ENCODE peak calls at places on chromosomes 7 and 10, in ten cellular contexts. One of them, this sample, is unnamed.

GRCh38 chr10:43689618-43689954 is 40.9 kb upstream of the ZNF32 start:
- DNase-seq in activated T-cell treated with anti-CD3 and anti-CD28 coated beads, Interleukin-2, amount 50 U/mL, for 24 hours: no peak
- DNase-seq in AG08395: peak
- DNase-seq in ovary: peak
- DNase-seq in activated CD4-positive, alpha-beta T cell treated with anti-CD3 and anti-CD28 coated beads, Interleukin-2, amount 50 U/mL, for 48 hours: peak
- DNase-seq in HCT116: no peak
- DNase-seq in NCI-H1436: no peak
- DNase-seq in AG09309: no peak
- DNase-seq in IMR-90: no peak
- DNase-seq in activated T-helper 1 cell treated with anti-CD3 and anti-CD28 coated beads, Interleukin-2, amount 50 U/mL, for 16 hours: peak
- DNase-seq in this sample: no peak

GRCh38 chr7:116180302-116180701 is 30.0 kb upstream of the TES start:
- DNase-seq in activated T-cell treated with anti-CD3 and anti-CD28 coated beads, Interleukin-2, amount 50 U/mL, for 24 hours: no peak
- DNase-seq in AG08395: peak
- DNase-seq in ovary: no peak
- DNase-seq in activated CD4-positive, alpha-beta T cell treated with anti-CD3 and anti-CD28 coated beads, Interleukin-2, amount 50 U/mL, for 48 hours: peak
- DNase-seq in HCT116: peak
- DNase-seq in NCI-H1436: peak
- DNase-seq in AG09309: no peak
- DNase-seq in IMR-90: peak
- DNase-seq in activated T-helper 1 cell treated with anti-CD3 and anti-CD28 coated beads, Interleukin-2, amount 50 U/mL, for 16 hours: no peak
- DNase-seq in this sample: peak

GRCh38 chr10:127743205-127743604 is 6.2 kb downstream of the FOXI2 start:
- DNase-seq in activated T-cell treated with anti-CD3 and anti-CD28 coated beads, Interleukin-2, amount 50 U/mL, for 24 hours: no peak
- DNase-seq in AG08395: no peak
- DNase-seq in ovary: no peak
- DNase-seq in activated CD4-positive, alpha-beta T cell treated with anti-CD3 and anti-CD28 coated beads, Interleukin-2, amount 50 U/mL, for 48 hours: no peak
- DNase-seq in HCT116: no peak
- DNase-seq in NCI-H1436: no peak
- DNase-seq in AG09309: no peak
- DNase-seq in IMR-90: no peak
- DNase-seq in activated T-helper 1 cell treated with anti-CD3 and anti-CD28 coated beads, Interleukin-2, amount 50 U/mL, for 16 hours: no peak
- DNase-seq in this sample: no peak

GRCh38 chr10:62779487-62780248 is 24.9 kb upstream of the ADO start:
- DNase-seq in activated T-cell treated with anti-CD3 and anti-CD28 coated beads, Interleukin-2, amount 50 U/mL, for 24 hours: peak
- DNase-seq in AG08395: peak
- DNase-seq in ovary: no peak
- DNase-seq in activated CD4-positive, alpha-beta T cell treated with anti-CD3 and anti-CD28 coated beads, Interleukin-2, amount 50 U/mL, for 48 hours: peak
- DNase-seq in HCT116: no peak
- DNase-seq in NCI-H1436: no peak
- DNase-seq in AG09309: peak
- DNase-seq in IMR-90: peak
- DNase-seq in activated T-helper 1 cell treated with anti-CD3 and anti-CD28 coated beads, Interleukin-2, amount 50 U/mL, for 16 hours: peak
- DNase-seq in this sample: no peak

GRCh38 chr10:6089334-6090219 is 743 bp downstream of the RBM17 start:
- DNase-seq in activated T-cell treated with anti-CD3 and anti-CD28 coated beads, Interleukin-2, amount 50 U/mL, for 24 hours: peak
- DNase-seq in AG08395: peak
- DNase-seq in ovary: no peak
- DNase-seq in activated CD4-positive, alpha-beta T cell treated with anti-CD3 and anti-CD28 coated beads, Interleukin-2, amount 50 U/mL, for 48 hours: no peak
- DNase-seq in HCT116: no peak
- DNase-seq in NCI-H1436: no peak
- DNase-seq in AG09309: no peak
- DNase-seq in IMR-90: no peak
- DNase-seq in activated T-helper 1 cell treated with anti-CD3 and anti-CD28 coated beads, Interleukin-2, amount 50 U/mL, for 16 hours: no peak
- DNase-seq in this sample: peak

GRCh38 chr7:132557489-132558044 is 18.7 kb downstream of the PLXNA4 start:
- DNase-seq in activated T-cell treated with anti-CD3 and anti-CD28 coated beads, Interleukin-2, amount 50 U/mL, for 24 hours: no peak
- DNase-seq in AG08395: no peak
- DNase-seq in ovary: no peak
- DNase-seq in activated CD4-positive, alpha-beta T cell treated with anti-CD3 and anti-CD28 coated beads, Interleukin-2, amount 50 U/mL, for 48 hours: no peak
- DNase-seq in HCT116: no peak
- DNase-seq in NCI-H1436: no peak
- DNase-seq in AG09309: no peak
- DNase-seq in IMR-90: no peak
- DNase-seq in activated T-helper 1 cell treated with anti-CD3 and anti-CD28 coated beads, Interleukin-2, amount 50 U/mL, for 16 hours: no peak
- DNase-seq in this sample: no peak

GRCh38 chr7:6705959-6706665 is 635 bp downstream of the ZNF12 start:
- DNase-seq in activated T-cell treated with anti-CD3 and anti-CD28 coated beads, Interleukin-2, amount 50 U/mL, for 24 hours: no peak
- DNase-seq in AG08395: peak
- DNase-seq in ovary: peak
- DNase-seq in activated CD4-positive, alpha-beta T cell treated with anti-CD3 and anti-CD28 coated beads, Interleukin-2, amount 50 U/mL, for 48 hours: peak
- DNase-seq in HCT116: no peak
- DNase-seq in NCI-H1436: no peak
- DNase-seq in AG09309: no peak
- DNase-seq in IMR-90: peak
- DNase-seq in activated T-helper 1 cell treated with anti-CD3 and anti-CD28 coated beads, Interleukin-2, amount 50 U/mL, for 16 hours: no peak
- DNase-seq in this sample: peak

GRCh38 chr10:6182454-6183098 is 20.2 kb upstream of the PFKFB3 start:
- DNase-seq in activated T-cell treated with anti-CD3 and anti-CD28 coated beads, Interleukin-2, amount 50 U/mL, for 24 hours: no peak
- DNase-seq in AG08395: no peak
- DNase-seq in ovary: no peak
- DNase-seq in activated CD4-positive, alpha-beta T cell treated with anti-CD3 and anti-CD28 coated beads, Interleukin-2, amount 50 U/mL, for 48 hours: no peak
- DNase-seq in HCT116: no peak
- DNase-seq in NCI-H1436: no peak
- DNase-seq in AG09309: no peak
- DNase-seq in IMR-90: no peak
- DNase-seq in activated T-helper 1 cell treated with anti-CD3 and anti-CD28 coated beads, Interleukin-2, amount 50 U/mL, for 16 hours: no peak
- DNase-seq in this sample: no peak

GRCh38 chr7:23373151-23374004 is 74.2 kb downstream of the MALSU1 start:
- DNase-seq in activated T-cell treated with anti-CD3 and anti-CD28 coated beads, Interleukin-2, amount 50 U/mL, for 24 hours: peak
- DNase-seq in AG08395: no peak
- DNase-seq in ovary: no peak
- DNase-seq in activated CD4-positive, alpha-beta T cell treated with anti-CD3 and anti-CD28 coated beads, Interleukin-2, amount 50 U/mL, for 48 hours: peak
- DNase-seq in HCT116: no peak
- DNase-seq in NCI-H1436: no peak
- DNase-seq in AG09309: no peak
- DNase-seq in IMR-90: peak
- DNase-seq in activated T-helper 1 cell treated with anti-CD3 and anti-CD28 coated beads, Interleukin-2, amount 50 U/mL, for 16 hours: no peak
- DNase-seq in this sample: no peak

GRCh38 chr10:130814610-130815009 is 496.9 kb downstream of the TCERG1L start:
- DNase-seq in activated T-cell treated with anti-CD3 and anti-CD28 coated beads, Interleukin-2, amount 50 U/mL, for 24 hours: no peak
- DNase-seq in AG08395: no peak
- DNase-seq in ovary: no peak
- DNase-seq in activated CD4-positive, alpha-beta T cell treated with anti-CD3 and anti-CD28 coated beads, Interleukin-2, amount 50 U/mL, for 48 hours: no peak
- DNase-seq in HCT116: no peak
- DNase-seq in NCI-H1436: no peak
- DNase-seq in AG09309: no peak
- DNase-seq in IMR-90: no peak
- DNase-seq in activated T-helper 1 cell treated with anti-CD3 and anti-CD28 coated beads, Interleukin-2, amount 50 U/mL, for 16 hours: no peak
- DNase-seq in this sample: no peak

GRCh38 chr10:79422178-79422892 is 23.1 kb downstream of the ZCCHC24 start:
- DNase-seq in activated T-cell treated with anti-CD3 and anti-CD28 coated beads, Interleukin-2, amount 50 U/mL, for 24 hours: no peak
- DNase-seq in AG08395: peak
- DNase-seq in ovary: peak
- DNase-seq in activated CD4-positive, alpha-beta T cell treated with anti-CD3 and anti-CD28 coated beads, Interleukin-2, amount 50 U/mL, for 48 hours: no peak
- DNase-seq in HCT116: no peak
- DNase-seq in NCI-H1436: no peak
- DNase-seq in AG09309: no peak
- DNase-seq in IMR-90: peak
- DNase-seq in activated T-helper 1 cell treated with anti-CD3 and anti-CD28 coated beads, Interleukin-2, amount 50 U/mL, for 16 hours: no peak
- DNase-seq in this sample: peak

GRCh38 chr10:71753091-71753959 is 20.0 kb downstream of the VSIR start:
- DNase-seq in activated T-cell treated with anti-CD3 and anti-CD28 coated beads, Interleukin-2, amount 50 U/mL, for 24 hours: no peak
- DNase-seq in AG08395: no peak
- DNase-seq in ovary: no peak
- DNase-seq in activated CD4-positive, alpha-beta T cell treated with anti-CD3 and anti-CD28 coated beads, Interleukin-2, amount 50 U/mL, for 48 hours: no peak
- DNase-seq in HCT116: no peak
- DNase-seq in NCI-H1436: no peak
- DNase-seq in AG09309: no peak
- DNase-seq in IMR-90: no peak
- DNase-seq in activated T-helper 1 cell treated with anti-CD3 and anti-CD28 coated beads, Interleukin-2, amount 50 U/mL, for 16 hours: no peak
- DNase-seq in this sample: no peak

GRCh38 chr10:46006219-46006618 is 24.2 kb downstream of the NCOA4 start:
- DNase-seq in activated T-cell treated with anti-CD3 and anti-CD28 coated beads, Interleukin-2, amount 50 U/mL, for 24 hours: no peak
- DNase-seq in AG08395: peak
- DNase-seq in ovary: no peak
- DNase-seq in activated CD4-positive, alpha-beta T cell treated with anti-CD3 and anti-CD28 coated beads, Interleukin-2, amount 50 U/mL, for 48 hours: no peak
- DNase-seq in HCT116: no peak
- DNase-seq in NCI-H1436: no peak
- DNase-seq in AG09309: peak
- DNase-seq in IMR-90: peak
- DNase-seq in activated T-helper 1 cell treated with anti-CD3 and anti-CD28 coated beads, Interleukin-2, amount 50 U/mL, for 16 hours: no peak
- DNase-seq in this sample: peak

GRCh38 chr10:89759531-89759930 is 58.1 kb downstream of the KIF20B start:
- DNase-seq in activated T-cell treated with anti-CD3 and anti-CD28 coated beads, Interleukin-2, amount 50 U/mL, for 24 hours: no peak
- DNase-seq in AG08395: no peak
- DNase-seq in ovary: no peak
- DNase-seq in activated CD4-positive, alpha-beta T cell treated with anti-CD3 and anti-CD28 coated beads, Interleukin-2, amount 50 U/mL, for 48 hours: no peak
- DNase-seq in HCT116: no peak
- DNase-seq in NCI-H1436: no peak
- DNase-seq in AG09309: no peak
- DNase-seq in IMR-90: no peak
- DNase-seq in activated T-helper 1 cell treated with anti-CD3 and anti-CD28 coated beads, Interleukin-2, amount 50 U/mL, for 16 hours: no peak
- DNase-seq in this sample: no peak

GRCh38 chr10:66535418-66535817 is 390.4 kb upstream of the LRRTM3 start:
- DNase-seq in activated T-cell treated with anti-CD3 and anti-CD28 coated beads, Interleukin-2, amount 50 U/mL, for 24 hours: no peak
- DNase-seq in AG08395: no peak
- DNase-seq in ovary: no peak
- DNase-seq in activated CD4-positive, alpha-beta T cell treated with anti-CD3 and anti-CD28 coated beads, Interleukin-2, amount 50 U/mL, for 48 hours: no peak
- DNase-seq in HCT116: no peak
- DNase-seq in NCI-H1436: no peak
- DNase-seq in AG09309: no peak
- DNase-seq in IMR-90: no peak
- DNase-seq in activated T-helper 1 cell treated with anti-CD3 and anti-CD28 coated beads, Interleukin-2, amount 50 U/mL, for 16 hours: no peak
- DNase-seq in this sample: no peak

GRCh38 chr7:51689547-51689946 is 372.9 kb upstream of the COBL start:
- DNase-seq in activated T-cell treated with anti-CD3 and anti-CD28 coated beads, Interleukin-2, amount 50 U/mL, for 24 hours: no peak
- DNase-seq in AG08395: no peak
- DNase-seq in ovary: no peak
- DNase-seq in activated CD4-positive, alpha-beta T cell treated with anti-CD3 and anti-CD28 coated beads, Interleukin-2, amount 50 U/mL, for 48 hours: no peak
- DNase-seq in HCT116: no peak
- DNase-seq in NCI-H1436: no peak
- DNase-seq in AG09309: no peak
- DNase-seq in IMR-90: no peak
- DNase-seq in activated T-helper 1 cell treated with anti-CD3 and anti-CD28 coated beads, Interleukin-2, amount 50 U/mL, for 16 hours: no peak
- DNase-seq in this sample: no peak

GRCh38 chr7:151566897-151567320 is 47.2 kb upstream of the RHEB start:
- DNase-seq in activated T-cell treated with anti-CD3 and anti-CD28 coated beads, Interleukin-2, amount 50 U/mL, for 24 hours: no peak
- DNase-seq in AG08395: peak
- DNase-seq in ovary: no peak
- DNase-seq in activated CD4-positive, alpha-beta T cell treated with anti-CD3 and anti-CD28 coated beads, Interleukin-2, amount 50 U/mL, for 48 hours: no peak
- DNase-seq in HCT116: no peak
- DNase-seq in NCI-H1436: no peak
- DNase-seq in AG09309: peak
- DNase-seq in IMR-90: peak
- DNase-seq in activated T-helper 1 cell treated with anti-CD3 and anti-CD28 coated beads, Interleukin-2, amount 50 U/mL, for 16 hours: no peak
- DNase-seq in this sample: peak

This sample was measured in hepatic stellate cell.